ENCODE peak calls at places on chromosome 9, in seven cellular contexts. K is Daoy; P is HCT116; O is fibroblast of the aortic adventitia; A is NB4; R is germinal center; E is stimulated activated CD4-positive, alpha-beta T cell treated with anti-CD3 and anti-CD28 coated beads, Interleukin-1b, Interleukin-23, amount 100 ng/mL, for 24 hours. L is an unnamed sample.

GRCh38 chr9:69186841-69187611 is 12.9 kb downstream of the TJP2 start:
- DNase-seq in K (no peak), P (no peak), O (peak), A (no peak), R (no peak), E (no peak), L (peak)

GRCh38 chr9:32015795-32016194 is 368.6 kb upstream of the ACO1 start:
- DNase-seq in K (no peak), P (no peak), O (no peak), A (no peak), R (no peak), E (no peak), L (no peak)

GRCh38 chr9:127980056-127980705 is 608 bp downstream of the EEIG1 start:
- DNase-seq in K (peak), P (no peak), O (no peak), A (peak), R (no peak), E (no peak), L (no peak)

GRCh38 chr9:135517407-135517822 is 3.8 kb upstream of the LCN1 start:
- DNase-seq in K (no peak), P (no peak), O (no peak), A (no peak), R (no peak), E (no peak), L (no peak)

GRCh38 chr9:10697044-10697443 is 84.2 kb upstream of the PTPRD start:
- DNase-seq in K (no peak), P (no peak), O (no peak), A (no peak), R (no peak), E (no peak), L (no peak)

GRCh38 chr9:90684776-90685175 is 42.2 kb upstream of the DIRAS2 start:
- DNase-seq in K (no peak), P (no peak), O (no peak), A (no peak), R (no peak), E (no peak), L (no peak)

GRCh38 chr9:128702445-128702948 is at the start of gene PKN3:
- DNase-seq in K (peak), P (peak), O (peak), A (peak), R (peak), E (peak), L (peak)

GRCh38 chr9:125325821-125326220 is 64.2 kb downstream of the GAPVD1 start:
- DNase-seq in K (peak), P (no peak), O (peak), A (no peak), R (no peak), E (no peak), L (no peak)

GRCh38 chr9:136023401-136024225 is 62.4 kb upstream of the UBAC1 start:
- DNase-seq in K (no peak), P (no peak), O (peak), A (no peak), R (no peak), E (no peak), L (peak)

GRCh38 chr9:37324261-37324683 is 98.2 kb upstream of the GRHPR start:
- DNase-seq in K (no peak), P (no peak), O (no peak), A (peak), R (peak), E (no peak), L (no peak)

GRCh38 chr9:18756712-18757125 is 276.3 kb downstream of the SAXO1 start:
- DNase-seq in K (no peak), P (no peak), O (no peak), A (no peak), R (no peak), E (no peak), L (no peak)

GRCh38 chr9:92151691-92152393 is 36.6 kb upstream of the SPTLC1 start:
- DNase-seq in K (peak), P (no peak), O (peak), A (no peak), R (no peak), E (no peak), L (peak)

GRCh38 chr9:129597355-129598088 is 23.4 kb downstream of the C9orf50 start:
- DNase-seq in K (no peak), P (peak), O (peak), A (no peak), R (no peak), E (no peak), L (peak)

GRCh38 chr9:86741311-86742215 is 205.7 kb downstream of the GAS1 start:
- DNase-seq in K (peak), P (peak), O (peak), A (no peak), R (no peak), E (no peak), L (peak)

GRCh38 chr9:134420281-134420835 is 94.1 kb downstream of the RXRA start:
- DNase-seq in K (no peak), P (no peak), O (no peak), A (no peak), R (no peak), E (no peak), L (no peak)

L was measured in fibroblast of gingiva.